ENCODE peak calls at places on chromosomes 2 and 18, in ten cellular contexts. Y, J, S, C, D, O, X, P, E and A are unnamed samples.

GRCh38 chr2:150705767-150706166 is 218.3 kb upstream of the RND3 start:
- DNase-seq in C (no peak), E (no peak), P (no peak), X (no peak), O (peak; percentile 10), D (no peak), J (no peak), Y (no peak), S (no peak), A (peak; percentile 52)

GRCh38 chr2:6741229-6741628 is 124.5 kb downstream of the CMPK2 start:
- DNase-seq in X (no peak), E (no peak), O (no peak), S (no peak), D (no peak), P (no peak), Y (no peak), J (no peak), C (no peak), A (no peak)

GRCh38 chr2:103268841-103269498 is 507.1 kb downstream of the TMEM182 start:
- DNase-seq in C (no peak), X (no peak), E (no peak), O (no peak), J (no peak), S (no peak), P (no peak), D (no peak), Y (no peak), A (no peak)

GRCh38 chr18:25236736-25237135 is 115.2 kb downstream of the ZNF521 start:
- DNase-seq in C (no peak), P (no peak), D (no peak), O (no peak), S (no peak), X (no peak), J (no peak), Y (no peak), E (no peak), A (no peak)

GRCh38 chr18:21997207-21998143 is 171.9 kb upstream of the GATA6 start:
- DNase-seq in D (peak; percentile 42), X (no peak), P (no peak), O (peak; percentile 32), Y (peak; percentile 25), C (no peak), J (peak; percentile 31), E (peak; percentile 74), S (no peak), A (peak; percentile 65)

GRCh38 chr18:6633370-6633769 is 96.1 kb upstream of the ARHGAP28 start:
- DNase-seq in E (no peak), D (no peak), X (no peak), J (no peak), C (no peak), P (no peak), S (no peak), O (no peak), Y (no peak), A (no peak)

GRCh38 chr2:233404227-233404626 is 49.9 kb downstream of the DGKD start:
- DNase-seq in S (peak; percentile 68), X (no peak), O (peak; percentile 46), J (peak; percentile 48), C (peak; percentile 45), P (no peak), E (peak; percentile 65), D (peak; percentile 48), Y (peak; percentile 60), A (peak; percentile 69)

GRCh38 chr2:133063792-133064191 is 393.8 kb upstream of the LYPD1 start:
- DNase-seq in Y (no peak), J (no peak), D (peak; percentile 72), C (no peak), P (no peak), S (no peak), X (no peak), E (peak; percentile 43), O (peak; percentile 22), A (peak; percentile 39)

GRCh38 chr2:71934595-71935263 is 212.9 kb downstream of the CYP26B1 start:
- DNase-seq in E (peak; percentile 94), D (no peak), Y (no peak), S (no peak), P (no peak), J (peak; percentile 40), O (no peak), C (peak; percentile 8), X (peak; percentile 81), A (no peak)

GRCh38 chr2:212858496-212858895 is 292.9 kb downstream of the IKZF2 start:
- DNase-seq in X (no peak), S (no peak), C (no peak), O (peak; percentile 16), E (no peak), Y (no peak), J (no peak), D (no peak), P (no peak), A (no peak)

GRCh38 chr2:39871291-39871761 is 92.3 kb upstream of the THUMPD2 start:
- DNase-seq in X (no peak), D (peak; percentile 90), S (no peak), J (no peak), P (peak; percentile 60), O (peak; percentile 89), C (peak; percentile 9), Y (no peak), E (peak; percentile 84), A (peak; percentile 91)

GRCh38 chr2:79788952-79789612 is 276.2 kb downstream of the CTNNA2 start:
- DNase-seq in O (no peak), J (no peak), E (no peak), S (no peak), D (no peak), Y (no peak), C (no peak), X (no peak), P (no peak), A (no peak)

GRCh38 chr18:11305507-11305906 is 156.1 kb upstream of the PIEZO2 start:
- DNase-seq in C (no peak), P (no peak), Y (no peak), O (no peak), X (no peak), D (no peak), E (no peak), J (no peak), S (no peak), A (no peak)

GRCh38 chr18:11310476-11311086 is 161.2 kb upstream of the PIEZO2 start:
- DNase-seq in Y (peak; percentile 13), C (peak; percentile 58), J (peak; percentile 76), O (peak; percentile 19), S (peak; percentile 40), P (no peak), X (no peak), D (peak; percentile 49), E (peak; percentile 64), A (peak; percentile 23)

GRCh38 chr18:11308499-11308898 is 159.1 kb upstream of the PIEZO2 start:
- DNase-seq in S (no peak), X (no peak), P (no peak), E (peak; percentile 39), C (no peak), Y (no peak), D (peak; percentile 10), J (no peak), O (peak; percentile 8), A (no peak)

GRCh38 chr18:11307716-11308115 is 158.3 kb upstream of the PIEZO2 start:
- DNase-seq in J (no peak), E (no peak), S (no peak), X (no peak), D (no peak), Y (no peak), C (no peak), O (no peak), P (no peak), A (no peak)

DNA sequence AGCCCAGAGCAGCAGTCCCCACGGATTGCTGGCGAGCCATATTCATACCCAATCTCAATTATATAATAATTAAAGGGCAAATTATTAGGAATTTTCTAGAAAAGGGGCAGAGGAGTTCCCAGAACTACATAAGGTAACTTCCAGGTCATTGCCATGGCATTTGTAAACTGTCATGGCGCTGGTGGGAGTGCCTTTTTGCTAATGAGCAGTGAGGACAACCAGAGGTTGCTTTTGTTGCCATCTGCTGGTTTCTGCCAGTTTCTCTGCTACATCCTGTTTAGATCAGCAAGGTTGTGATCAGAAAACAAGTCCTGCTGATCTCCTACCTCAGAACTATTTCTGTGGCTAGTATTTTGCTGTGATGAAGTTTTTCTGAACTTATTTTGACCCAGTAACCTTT is 159.8 kb upstream of the PIEZO2 start:
- DNase-seq in J (no peak), Y (no peak), E (peak; percentile 47), X (no peak), P (no peak), S (no peak), O (no peak), C (peak; percentile 23), D (no peak), A (no peak)
- TF ChIP-seq CTCF in J (no peak), Y (no peak), E (peak; percentile 29), X (no peak), P (peak; percentile 9), S (no peak), O (peak; percentile 14), C (no peak), D (peak; percentile 5), A (no peak)

DNA sequence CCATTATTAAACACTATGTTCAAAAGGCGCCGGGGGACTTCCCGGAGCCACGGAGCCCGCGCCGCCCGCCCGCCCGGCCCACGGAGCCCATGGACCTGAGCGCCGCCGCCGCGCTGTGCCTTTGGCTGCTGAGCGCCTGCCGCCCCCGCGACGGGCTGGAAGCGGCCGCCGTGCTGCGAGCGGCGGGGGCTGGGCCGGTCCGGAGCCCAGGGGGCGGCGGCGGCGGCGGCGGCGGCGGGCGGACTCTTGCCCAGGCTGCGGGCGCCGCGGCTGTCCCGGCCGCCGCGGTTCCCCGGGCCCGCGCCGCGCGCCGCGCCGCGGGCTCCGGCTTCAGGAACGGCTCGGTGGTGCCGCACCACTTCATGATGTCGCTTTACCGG is 197 bp downstream of the GDF7 start:
- DNase-seq in J (no peak), X (no peak), D (no peak), E (no peak), S (no peak), O (no peak), P (no peak), Y (no peak), C (no peak), A (no peak)
- H3K4me3 ChIP-seq in J (peak overlapping the region; percentile 29), X (peak overlapping the region; percentile 57), D (peak overlapping the region; percentile 20), E (peak overlapping the region; percentile 55), S (no peak overlapping the region), O (peak overlapping the region; percentile 29), P (peak overlapping the region; percentile 41), Y (peak overlapping the region; percentile 58), C (peak overlapping the region; percentile 45), A (peak overlapping the region; percentile 28)

GRCh38 chr2:185628985-185629384 is 109.6 kb upstream of the FSIP2 start:
- DNase-seq in Y (no peak), E (no peak), J (peak; percentile 31), X (no peak), S (no peak), D (no peak), P (no peak), C (peak; percentile 10), O (peak; percentile 2), A (peak; percentile 29)
- TF ChIP-seq CTCF in Y (no peak), E (no peak), J (no peak), X (no peak), S (peak; percentile 57), D (no peak), P (no peak), C (peak; percentile 13), O (peak; percentile 47), A (peak; percentile 40)

DNA sequence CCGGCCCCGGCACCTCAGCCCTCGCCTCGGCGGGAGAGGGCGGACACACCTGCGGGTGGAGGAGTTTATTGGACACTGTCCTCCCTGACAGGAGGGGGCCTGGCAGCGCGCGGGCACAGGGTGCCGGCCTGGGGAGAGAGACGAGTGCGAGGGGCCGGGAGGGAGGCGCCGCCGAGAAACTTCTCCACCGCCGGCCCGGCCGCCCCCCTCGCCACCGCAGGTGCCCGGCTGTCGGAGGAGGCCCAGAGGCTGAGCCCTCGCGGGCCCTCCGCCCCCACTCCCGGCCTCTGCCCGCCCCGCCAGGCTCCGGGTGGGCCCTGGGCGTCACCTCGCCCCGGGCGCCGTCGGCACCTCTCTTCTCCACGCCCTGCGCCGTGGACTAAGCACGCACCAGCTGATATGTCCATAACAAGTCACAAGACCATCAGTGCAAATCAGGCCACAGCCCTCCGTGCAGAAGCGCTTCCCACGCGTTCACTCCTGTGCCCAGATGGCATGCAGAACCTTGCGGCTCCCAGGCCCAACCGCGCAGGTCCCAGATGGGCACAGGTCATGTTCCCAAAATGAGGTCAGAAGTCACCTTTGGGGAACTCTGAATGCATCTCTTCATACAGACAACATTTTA is 311.2 kb downstream of the CELF4 start:
- DNase-seq in D (no peak), O (no peak), S (no peak), Y (no peak), J (no peak), P (no peak), E (no peak), C (no peak), X (no peak), A (no peak)
- H3K4me3 ChIP-seq in D (no peak overlapping the region), O (peak overlapping the region; percentile 38), S (peak overlapping the region; percentile 40), Y (peak overlapping the region; percentile 66), J (no peak overlapping the region), P (peak overlapping the region; percentile 13), E (peak overlapping the region; percentile 69), C (peak overlapping the region; percentile 35), X (peak overlapping the region; percentile 25), A (peak overlapping the region; percentile 18)